ENCODE peak calls at places on chromosome 10, in four cellular contexts. Y, G, M and E are unnamed samples. For H3K4me1, the result is how much of the 10 kb centered on the place peaks cover.

GRCh38 chr10:108515821-108516220 is 1351.3 kb upstream of the SORCS1 start:
- DNase-seq in Y (no peak), G (no peak), M (no peak), E (no peak)

GRCh38 chr10:62029401-62029800 is 127.9 kb downstream of the ARID5B start:
- DNase-seq in Y (no peak), G (no peak), M (no peak), E (no peak)

GRCh38 chr10:44908936-44909335 is 2.2 kb upstream of the TMEM72 start:
- DNase-seq in Y (no peak), G (no peak), M (no peak), E (no peak)

GRCh38 chr10:3648179-3648975 is 136.6 kb downstream of the KLF6 start:
- DNase-seq in Y (no peak), G (no peak), M (no peak), E (no peak)

GRCh38 chr10:513393-513792 is 176.1 kb downstream of the DIP2C start:
- DNase-seq in Y (no peak), G (no peak), M (no peak), E (no peak)

GRCh38 chr10:61990761-61991135 is 89.2 kb downstream of the ARID5B start:
- DNase-seq in Y (no peak), G (no peak), M (no peak), E (no peak)

GRCh38 chr10:6532321-6532720 is 47.8 kb downstream of the PRKCQ start:
- DNase-seq in Y (no peak), G (no peak), M (no peak), E (no peak)

GRCh38 chr10:75400163-75400768 is 1.3 kb downstream of the ZNF503 start:
- DNase-seq in Y (no peak), G (no peak), M (no peak), E (no peak)

GRCh38 chr10:451021-451471 is 238.4 kb downstream of the DIP2C start:
- DNase-seq in Y (no peak), G (no peak), M (no peak), E (no peak)

GRCh38 chr10:8489823-8490222 is 435.3 kb downstream of the GATA3 start:
- DNase-seq in Y (no peak), G (no peak), M (no peak), E (no peak)

GRCh38 chr10:86321568-86321967 is 45.0 kb downstream of the GRID1 start:
- DNase-seq in Y (no peak), G (no peak), M (no peak), E (no peak)

GRCh38 chr10:60271319-60272040 is 118.2 kb downstream of the ANK3 start:
- DNase-seq in Y (no peak), G (no peak), M (no peak), E (no peak)

GRCh38 chr10:94133239-94133638 is 139.5 kb downstream of the PLCE1 start:
- DNase-seq in Y (no peak), G (no peak), M (no peak), E (no peak)

GRCh38 chr10:91652364-91652763 is 19.5 kb upstream of the PPP1R3C start:
- DNase-seq in Y (peak), G (no peak), M (peak), E (no peak)

GRCh38 chr10:92544296-92544695 is 29.6 kb downstream of the IDE start:
- DNase-seq in Y (no peak), G (no peak), M (no peak), E (no peak)

GRCh38 chr10:60346661-60347060 is 43.0 kb downstream of the ANK3 start:
- DNase-seq in Y (no peak), G (no peak), M (no peak), E (no peak)

GRCh38 chr10:108039821-108040584 is 875.5 kb upstream of the SORCS1 start:
- DNase-seq in Y (no peak), G (no peak), M (no peak), E (no peak)

GRCh38 chr10:132516771-132517725 is 20.5 kb upstream of the INPP5A start:
- DNase-seq in Y (peak), G (peak), M (no peak), E (peak)

GRCh38 chr10:48306870-48307531 is 524 bp downstream of the MAPK8 start:
- DNase-seq in Y (peak), G (peak), M (no peak), E (no peak)

GRCh38 chr10:7610651-7611389 is 55.9 kb downstream of the ITIH5 start:
- DNase-seq in Y (no peak), G (no peak), M (peak), E (no peak)

GRCh38 chr10:13420532-13421307 is 72.6 kb upstream of the SEPHS1 start:
- DNase-seq in Y (peak), G (no peak), M (no peak), E (no peak)

GRCh38 chr10:129192344-129193128 is 274.5 kb upstream of the MGMT start:
- DNase-seq in Y (no peak), G (no peak), M (no peak), E (no peak)

GRCh38 chr10:17544465-17544864 is 72.7 kb downstream of the HACD1 start:
- DNase-seq in Y (no peak), G (no peak), M (no peak), E (no peak)

GRCh38 chr10:110868981-110869380 is 2.7 kb upstream of the PDCD4 start:
- DNase-seq in Y (no peak), G (no peak), M (no peak), E (no peak)

GRCh38 chr10:132570771-132571564 is 33.4 kb downstream of the INPP5A start:
- DNase-seq in Y (no peak), G (no peak), M (no peak), E (no peak)

GRCh38 chr10:13938940-13939339 is 352.2 kb downstream of the PRPF18 start:
- DNase-seq in Y (no peak), G (no peak), M (no peak), E (no peak)

GRCh38 chr10:30103595-30104310 is 44.4 kb upstream of the JCAD start:
- DNase-seq in Y (no peak), G (no peak), M (no peak), E (no peak)

GRCh38 chr10:92755725-92756124 is 66.0 kb downstream of the HHEX start:
- DNase-seq in Y (no peak), G (no peak), M (no peak), E (no peak)

GRCh38 chr10:16999665-17000451 is 129.8 kb downstream of the CUBN start:
- DNase-seq in Y (no peak), G (no peak), M (no peak), E (no peak)

GRCh38 chr10:13788320-13788600 is 201.5 kb downstream of the PRPF18 start:
- DNase-seq in Y (no peak), G (no peak), M (no peak), E (no peak)

GRCh38 chr10:123009105-123009805 is 449 bp downstream of the ACADSB start:
- DNase-seq in Y (no peak), G (peak), M (no peak), E (no peak)

GRCh38 chr10:47045331-47045861 is 134.2 kb downstream of the PTPN20 start:
- DNase-seq in Y (no peak), G (no peak), M (no peak), E (no peak)

GRCh38 chr10:31753681-31754080 is 174.9 kb downstream of the ARHGAP12 start:
- DNase-seq in Y (no peak), G (no peak), M (no peak), E (no peak)

GRCh38 chr10:127945948-127946347 is 39.0 kb downstream of the PTPRE start:
- DNase-seq in Y (no peak), G (no peak), M (no peak), E (no peak)

GRCh38 chr10:62543566-62543965 is 169.4 kb downstream of the ZNF365 start:
- DNase-seq in Y (no peak), G (no peak), M (no peak), E (no peak)

DNA sequence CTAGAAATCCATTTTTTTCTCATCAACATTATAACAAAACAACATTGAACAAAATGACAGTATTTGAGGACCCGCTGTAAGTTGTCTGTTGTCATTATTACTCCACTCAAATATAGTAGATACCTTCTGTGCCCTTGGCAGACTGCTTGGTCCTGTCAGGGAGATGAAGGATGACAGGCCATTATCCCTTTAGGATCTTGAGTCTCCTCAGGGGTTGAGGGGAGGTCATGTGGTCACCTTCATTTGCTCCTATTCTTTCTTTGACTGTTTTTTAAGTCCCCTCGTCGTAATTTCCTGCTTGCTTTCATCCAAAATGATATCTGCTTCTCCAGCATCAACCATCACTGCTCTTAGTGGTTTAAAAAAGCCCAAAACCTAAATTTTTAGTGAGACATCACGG is 2.6 kb upstream of the PIP4K2A start:
- DNase-seq in Y (no peak), G (no peak), M (no peak), E (no peak)
- TF ChIP-seq CTCF in Y (no peak), G (no peak), M (no peak), E (no peak)

GRCh38 chr10:80192553-80192952 is 12.8 kb downstream of the ANXA11 start:
- DNase-seq in Y (no peak), G (no peak), M (no peak), E (no peak)
- H3K4me1 ChIP-seq in Y (under half), G (under half), M (half or more), E (under half)

GRCh38 chr10:28177944-28178637 is 124.8 kb downstream of the MPP7 start:
- DNase-seq in Y (no peak), G (no peak), M (no peak), E (no peak)
- TF ChIP-seq TCF7L2 in Y (no peak), G (no peak), M (no peak), E (no peak)

GRCh38 chr10:71708301-71708703 is 11.3 kb downstream of the C10orf105 start:
- DNase-seq in Y (peak), G (peak), M (no peak), E (peak)

GRCh38 chr10:71710519-71710918 is 9.1 kb downstream of the C10orf105 start:
- DNase-seq in Y (no peak), G (no peak), M (no peak), E (no peak)

GRCh38 chr10:71707240-71707789 is 12.3 kb downstream of the C10orf105 start:
- DNase-seq in Y (no peak), G (no peak), M (no peak), E (no peak)

GRCh38 chr10:71711052-71711623 is 8.4 kb downstream of the C10orf105 start:
- DNase-seq in Y (no peak), G (no peak), M (no peak), E (no peak)

GRCh38 chr10:71708897-71709882 is 10.4 kb downstream of the C10orf105 start:
- DNase-seq in Y (no peak), G (no peak), M (no peak), E (no peak)
- TF ChIP-seq CTCF in Y (no peak), G (no peak), M (peak), E (no peak)

GRCh38 chr10:71245420-71246325 is 33.3 kb downstream of the UNC5B start:
- DNase-seq in Y (no peak), G (no peak), M (no peak), E (no peak)
- H3K4me1 ChIP-seq in Y (under half), G (under half), M (half or more), E (under half)

GRCh38 chr10:124665558-124665957 is 78.6 kb downstream of the FAM53B start:
- DNase-seq in Y (no peak), G (no peak), M (no peak), E (no peak)
- TF ChIP-seq TCF7L2 in Y (no peak), G (no peak), M (no peak), E (no peak)